ENCODE peak calls at places on chromosomes 7 and 10, in ten cellular contexts. One of them, this sample, is unnamed.

GRCh38 chr10:4656576-4657194 is 169.3 kb upstream of the AKR1E2 start:
- DNase-seq in dorsolateral prefrontal cortex: peak
- DNase-seq in A172: peak
- DNase-seq in lower lobe of right lung: peak
- DNase-seq in CD4-positive, alpha-beta T cell: peak
- DNase-seq in hippocampal formation: peak
- DNase-seq in hypothalamus: no peak
- DNase-seq in Daoy: peak
- DNase-seq in natural killer cell treated with Interleukin-12 subunit alpha and Interleukin-12 subunit beta and Interleukin-15 and Interleukin-18, amount 100 ng/mL, for 72 hours: no peak
- DNase-seq in HS-5: no peak
- DNase-seq in this sample: no peak

GRCh38 chr10:113362645-113363091 is 190.2 kb upstream of the HABP2 start:
- DNase-seq in dorsolateral prefrontal cortex: no peak
- DNase-seq in A172: no peak
- DNase-seq in lower lobe of right lung: no peak
- DNase-seq in CD4-positive, alpha-beta T cell: no peak
- DNase-seq in hippocampal formation: no peak
- DNase-seq in hypothalamus: no peak
- DNase-seq in Daoy: peak
- DNase-seq in natural killer cell treated with Interleukin-12 subunit alpha and Interleukin-12 subunit beta and Interleukin-15 and Interleukin-18, amount 100 ng/mL, for 72 hours: no peak
- DNase-seq in HS-5: no peak
- DNase-seq in this sample: no peak

GRCh38 chr7:155815332-155816191 is 3.3 kb upstream of the SHH start:
- DNase-seq in dorsolateral prefrontal cortex: no peak
- DNase-seq in A172: peak
- DNase-seq in lower lobe of right lung: peak
- DNase-seq in CD4-positive, alpha-beta T cell: peak
- DNase-seq in hippocampal formation: no peak
- DNase-seq in hypothalamus: no peak
- DNase-seq in Daoy: peak
- DNase-seq in natural killer cell treated with Interleukin-12 subunit alpha and Interleukin-12 subunit beta and Interleukin-15 and Interleukin-18, amount 100 ng/mL, for 72 hours: no peak
- DNase-seq in HS-5: no peak
- DNase-seq in this sample: no peak

GRCh38 chr10:121288011-121288410 is 310.2 kb downstream of the FGFR2 start:
- DNase-seq in dorsolateral prefrontal cortex: no peak
- DNase-seq in A172: no peak
- DNase-seq in lower lobe of right lung: no peak
- DNase-seq in CD4-positive, alpha-beta T cell: no peak
- DNase-seq in hippocampal formation: no peak
- DNase-seq in hypothalamus: no peak
- DNase-seq in Daoy: no peak
- DNase-seq in natural killer cell treated with Interleukin-12 subunit alpha and Interleukin-12 subunit beta and Interleukin-15 and Interleukin-18, amount 100 ng/mL, for 72 hours: no peak
- DNase-seq in HS-5: no peak
- DNase-seq in this sample: no peak

GRCh38 chr7:100122067-100122466 is 2.6 kb downstream of the CNPY4 start:
- DNase-seq in dorsolateral prefrontal cortex: no peak
- DNase-seq in A172: no peak
- DNase-seq in lower lobe of right lung: no peak
- DNase-seq in CD4-positive, alpha-beta T cell: no peak
- DNase-seq in hippocampal formation: no peak
- DNase-seq in hypothalamus: no peak
- DNase-seq in Daoy: no peak
- DNase-seq in natural killer cell treated with Interleukin-12 subunit alpha and Interleukin-12 subunit beta and Interleukin-15 and Interleukin-18, amount 100 ng/mL, for 72 hours: no peak
- DNase-seq in HS-5: no peak
- DNase-seq in this sample: no peak

GRCh38 chr10:101007915-101008822 is 8.6 kb downstream of the LZTS2 start:
- DNase-seq in dorsolateral prefrontal cortex: no peak
- DNase-seq in A172: no peak
- DNase-seq in lower lobe of right lung: no peak
- DNase-seq in CD4-positive, alpha-beta T cell: no peak
- DNase-seq in hippocampal formation: peak
- DNase-seq in hypothalamus: no peak
- DNase-seq in Daoy: no peak
- DNase-seq in natural killer cell treated with Interleukin-12 subunit alpha and Interleukin-12 subunit beta and Interleukin-15 and Interleukin-18, amount 100 ng/mL, for 72 hours: no peak
- DNase-seq in HS-5: no peak
- DNase-seq in this sample: no peak

GRCh38 chr7:141276031-141276430 is 202.2 kb downstream of the TMEM178B start:
- DNase-seq in dorsolateral prefrontal cortex: no peak
- DNase-seq in A172: no peak
- DNase-seq in lower lobe of right lung: no peak
- DNase-seq in CD4-positive, alpha-beta T cell: no peak
- DNase-seq in hippocampal formation: no peak
- DNase-seq in hypothalamus: no peak
- DNase-seq in Daoy: peak
- DNase-seq in natural killer cell treated with Interleukin-12 subunit alpha and Interleukin-12 subunit beta and Interleukin-15 and Interleukin-18, amount 100 ng/mL, for 72 hours: no peak
- DNase-seq in HS-5: no peak
- DNase-seq in this sample: no peak

GRCh38 chr10:28948045-28948444 is 270.7 kb downstream of the BAMBI start:
- DNase-seq in dorsolateral prefrontal cortex: no peak
- DNase-seq in A172: no peak
- DNase-seq in lower lobe of right lung: no peak
- DNase-seq in CD4-positive, alpha-beta T cell: no peak
- DNase-seq in hippocampal formation: no peak
- DNase-seq in hypothalamus: no peak
- DNase-seq in Daoy: no peak
- DNase-seq in natural killer cell treated with Interleukin-12 subunit alpha and Interleukin-12 subunit beta and Interleukin-15 and Interleukin-18, amount 100 ng/mL, for 72 hours: no peak
- DNase-seq in HS-5: no peak
- DNase-seq in this sample: no peak

GRCh38 chr10:3389093-3389492 is 216.5 kb upstream of the PITRM1 start:
- DNase-seq in dorsolateral prefrontal cortex: peak
- DNase-seq in A172: no peak
- DNase-seq in lower lobe of right lung: no peak
- DNase-seq in CD4-positive, alpha-beta T cell: no peak
- DNase-seq in hippocampal formation: no peak
- DNase-seq in hypothalamus: no peak
- DNase-seq in Daoy: no peak
- DNase-seq in natural killer cell treated with Interleukin-12 subunit alpha and Interleukin-12 subunit beta and Interleukin-15 and Interleukin-18, amount 100 ng/mL, for 72 hours: no peak
- DNase-seq in HS-5: no peak
- DNase-seq in this sample: no peak

GRCh38 chr10:6721480-6721879 is 141.4 kb upstream of the PRKCQ start:
- DNase-seq in dorsolateral prefrontal cortex: no peak
- DNase-seq in A172: peak
- DNase-seq in lower lobe of right lung: no peak
- DNase-seq in CD4-positive, alpha-beta T cell: no peak
- DNase-seq in hippocampal formation: no peak
- DNase-seq in hypothalamus: no peak
- DNase-seq in Daoy: peak
- DNase-seq in natural killer cell treated with Interleukin-12 subunit alpha and Interleukin-12 subunit beta and Interleukin-15 and Interleukin-18, amount 100 ng/mL, for 72 hours: no peak
- DNase-seq in HS-5: peak
- DNase-seq in this sample: no peak

GRCh38 chr7:70614237-70614984 is 517.5 kb upstream of the GALNT17 start:
- DNase-seq in dorsolateral prefrontal cortex: peak
- DNase-seq in A172: peak
- DNase-seq in lower lobe of right lung: no peak
- DNase-seq in CD4-positive, alpha-beta T cell: no peak
- DNase-seq in hippocampal formation: peak
- DNase-seq in hypothalamus: no peak
- DNase-seq in Daoy: peak
- DNase-seq in natural killer cell treated with Interleukin-12 subunit alpha and Interleukin-12 subunit beta and Interleukin-15 and Interleukin-18, amount 100 ng/mL, for 72 hours: no peak
- DNase-seq in HS-5: no peak
- DNase-seq in this sample: no peak

GRCh38 chr10:112385143-112385695 is 11.3 kb downstream of the ACSL5 start:
- DNase-seq in dorsolateral prefrontal cortex: no peak
- DNase-seq in A172: no peak
- DNase-seq in lower lobe of right lung: no peak
- DNase-seq in CD4-positive, alpha-beta T cell: no peak
- DNase-seq in hippocampal formation: no peak
- DNase-seq in hypothalamus: no peak
- DNase-seq in Daoy: no peak
- DNase-seq in natural killer cell treated with Interleukin-12 subunit alpha and Interleukin-12 subunit beta and Interleukin-15 and Interleukin-18, amount 100 ng/mL, for 72 hours: no peak
- DNase-seq in HS-5: no peak
- DNase-seq in this sample: no peak

GRCh38 chr10:86945361-86946214 is 11.8 kb downstream of the MMRN2 start:
- DNase-seq in dorsolateral prefrontal cortex: no peak
- DNase-seq in A172: no peak
- DNase-seq in lower lobe of right lung: no peak
- DNase-seq in CD4-positive, alpha-beta T cell: no peak
- DNase-seq in hippocampal formation: no peak
- DNase-seq in hypothalamus: no peak
- DNase-seq in Daoy: peak
- DNase-seq in natural killer cell treated with Interleukin-12 subunit alpha and Interleukin-12 subunit beta and Interleukin-15 and Interleukin-18, amount 100 ng/mL, for 72 hours: no peak
- DNase-seq in HS-5: no peak
- DNase-seq in this sample: no peak

GRCh38 chr7:47458057-47458456 is 123.9 kb downstream of the TNS3 start:
- DNase-seq in dorsolateral prefrontal cortex: no peak
- DNase-seq in A172: peak
- DNase-seq in lower lobe of right lung: peak
- DNase-seq in CD4-positive, alpha-beta T cell: no peak
- DNase-seq in hippocampal formation: no peak
- DNase-seq in hypothalamus: no peak
- DNase-seq in Daoy: peak
- DNase-seq in natural killer cell treated with Interleukin-12 subunit alpha and Interleukin-12 subunit beta and Interleukin-15 and Interleukin-18, amount 100 ng/mL, for 72 hours: no peak
- DNase-seq in HS-5: peak
- DNase-seq in this sample: no peak

GRCh38 chr7:138387755-138388475 is 72.1 kb upstream of the TRIM24 start:
- DNase-seq in dorsolateral prefrontal cortex: no peak
- DNase-seq in A172: no peak
- DNase-seq in lower lobe of right lung: no peak
- DNase-seq in CD4-positive, alpha-beta T cell: no peak
- DNase-seq in hippocampal formation: no peak
- DNase-seq in hypothalamus: no peak
- DNase-seq in Daoy: peak
- DNase-seq in natural killer cell treated with Interleukin-12 subunit alpha and Interleukin-12 subunit beta and Interleukin-15 and Interleukin-18, amount 100 ng/mL, for 72 hours: no peak
- DNase-seq in HS-5: no peak
- DNase-seq in this sample: no peak

GRCh38 chr7:79868010-79868409 is 266.6 kb upstream of the GNAI1 start:
- DNase-seq in dorsolateral prefrontal cortex: no peak
- DNase-seq in A172: no peak
- DNase-seq in lower lobe of right lung: no peak
- DNase-seq in CD4-positive, alpha-beta T cell: no peak
- DNase-seq in hippocampal formation: no peak
- DNase-seq in hypothalamus: no peak
- DNase-seq in Daoy: no peak
- DNase-seq in natural killer cell treated with Interleukin-12 subunit alpha and Interleukin-12 subunit beta and Interleukin-15 and Interleukin-18, amount 100 ng/mL, for 72 hours: no peak
- DNase-seq in HS-5: no peak
- DNase-seq in this sample: no peak

GRCh38 chr10:44684641-44685040 is 226.5 kb upstream of the TMEM72 start:
- DNase-seq in dorsolateral prefrontal cortex: no peak
- DNase-seq in A172: peak
- DNase-seq in lower lobe of right lung: no peak
- DNase-seq in CD4-positive, alpha-beta T cell: no peak
- DNase-seq in hippocampal formation: no peak
- DNase-seq in hypothalamus: no peak
- DNase-seq in Daoy: no peak
- DNase-seq in natural killer cell treated with Interleukin-12 subunit alpha and Interleukin-12 subunit beta and Interleukin-15 and Interleukin-18, amount 100 ng/mL, for 72 hours: no peak
- DNase-seq in HS-5: no peak
- DNase-seq in this sample: no peak

GRCh38 chr7:107857541-107857912 is 33.5 kb upstream of the DLD start:
- DNase-seq in dorsolateral prefrontal cortex: no peak
- DNase-seq in A172: peak
- DNase-seq in lower lobe of right lung: no peak
- DNase-seq in CD4-positive, alpha-beta T cell: no peak
- DNase-seq in hippocampal formation: no peak
- DNase-seq in hypothalamus: no peak
- DNase-seq in Daoy: no peak
- DNase-seq in natural killer cell treated with Interleukin-12 subunit alpha and Interleukin-12 subunit beta and Interleukin-15 and Interleukin-18, amount 100 ng/mL, for 72 hours: no peak
- DNase-seq in HS-5: peak
- DNase-seq in this sample: no peak

GRCh38 chr7:30285067-30285530 is 702 bp downstream of the ZNRF2 start:
- DNase-seq in dorsolateral prefrontal cortex: peak
- DNase-seq in A172: no peak
- DNase-seq in lower lobe of right lung: peak
- DNase-seq in CD4-positive, alpha-beta T cell: peak
- DNase-seq in hippocampal formation: no peak
- DNase-seq in hypothalamus: no peak
- DNase-seq in Daoy: no peak
- DNase-seq in natural killer cell treated with Interleukin-12 subunit alpha and Interleukin-12 subunit beta and Interleukin-15 and Interleukin-18, amount 100 ng/mL, for 72 hours: peak
- DNase-seq in HS-5: no peak
- DNase-seq in this sample: peak

GRCh38 chr7:46209611-46210170 is 288.6 kb upstream of the IGFBP3 start:
- DNase-seq in dorsolateral prefrontal cortex: no peak
- DNase-seq in A172: no peak
- DNase-seq in lower lobe of right lung: no peak
- DNase-seq in CD4-positive, alpha-beta T cell: no peak
- DNase-seq in hippocampal formation: no peak
- DNase-seq in hypothalamus: no peak
- DNase-seq in Daoy: no peak
- DNase-seq in natural killer cell treated with Interleukin-12 subunit alpha and Interleukin-12 subunit beta and Interleukin-15 and Interleukin-18, amount 100 ng/mL, for 72 hours: no peak
- DNase-seq in HS-5: no peak
- DNase-seq in this sample: no peak

GRCh38 chr7:158283016-158283974 is 304.3 kb downstream of the PTPRN2 start:
- DNase-seq in dorsolateral prefrontal cortex: no peak
- DNase-seq in A172: no peak
- DNase-seq in lower lobe of right lung: no peak
- DNase-seq in CD4-positive, alpha-beta T cell: no peak
- DNase-seq in hippocampal formation: no peak
- DNase-seq in hypothalamus: no peak
- DNase-seq in Daoy: no peak
- DNase-seq in natural killer cell treated with Interleukin-12 subunit alpha and Interleukin-12 subunit beta and Interleukin-15 and Interleukin-18, amount 100 ng/mL, for 72 hours: peak
- DNase-seq in HS-5: no peak
- DNase-seq in this sample: no peak

GRCh38 chr10:116287906-116288501 is 15.0 kb upstream of the GFRA1 start:
- DNase-seq in dorsolateral prefrontal cortex: peak
- DNase-seq in A172: peak
- DNase-seq in lower lobe of right lung: no peak
- DNase-seq in CD4-positive, alpha-beta T cell: no peak
- DNase-seq in hippocampal formation: peak
- DNase-seq in hypothalamus: no peak
- DNase-seq in Daoy: peak
- DNase-seq in natural killer cell treated with Interleukin-12 subunit alpha and Interleukin-12 subunit beta and Interleukin-15 and Interleukin-18, amount 100 ng/mL, for 72 hours: no peak
- DNase-seq in HS-5: no peak
- DNase-seq in this sample: no peak

GRCh38 chr7:44383566-44383965 is 58.2 kb upstream of the CAMK2B start:
- DNase-seq in dorsolateral prefrontal cortex: no peak
- DNase-seq in A172: peak
- DNase-seq in lower lobe of right lung: no peak
- DNase-seq in CD4-positive, alpha-beta T cell: no peak
- DNase-seq in hippocampal formation: no peak
- DNase-seq in hypothalamus: no peak
- DNase-seq in Daoy: peak
- DNase-seq in natural killer cell treated with Interleukin-12 subunit alpha and Interleukin-12 subunit beta and Interleukin-15 and Interleukin-18, amount 100 ng/mL, for 72 hours: peak
- DNase-seq in HS-5: peak
- DNase-seq in this sample: no peak

GRCh38 chr10:131560726-131561390 is 249.3 kb upstream of the TCERG1L start:
- DNase-seq in dorsolateral prefrontal cortex: no peak
- DNase-seq in A172: no peak
- DNase-seq in lower lobe of right lung: no peak
- DNase-seq in CD4-positive, alpha-beta T cell: no peak
- DNase-seq in hippocampal formation: no peak
- DNase-seq in hypothalamus: no peak
- DNase-seq in Daoy: no peak
- DNase-seq in natural killer cell treated with Interleukin-12 subunit alpha and Interleukin-12 subunit beta and Interleukin-15 and Interleukin-18, amount 100 ng/mL, for 72 hours: no peak
- DNase-seq in HS-5: no peak
- DNase-seq in this sample: no peak

GRCh38 chr10:111281516-111281915 is 204.7 kb downstream of the ADRA2A start:
- DNase-seq in dorsolateral prefrontal cortex: no peak
- DNase-seq in A172: peak
- DNase-seq in lower lobe of right lung: no peak
- DNase-seq in CD4-positive, alpha-beta T cell: no peak
- DNase-seq in hippocampal formation: no peak
- DNase-seq in hypothalamus: no peak
- DNase-seq in Daoy: no peak
- DNase-seq in natural killer cell treated with Interleukin-12 subunit alpha and Interleukin-12 subunit beta and Interleukin-15 and Interleukin-18, amount 100 ng/mL, for 72 hours: no peak
- DNase-seq in HS-5: no peak
- DNase-seq in this sample: no peak

GRCh38 chr7:31066516-31067130 is 14.5 kb downstream of the ADCYAP1R1 start:
- DNase-seq in dorsolateral prefrontal cortex: no peak
- DNase-seq in A172: no peak
- DNase-seq in lower lobe of right lung: no peak
- DNase-seq in CD4-positive, alpha-beta T cell: no peak
- DNase-seq in hippocampal formation: no peak
- DNase-seq in hypothalamus: no peak
- DNase-seq in Daoy: no peak
- DNase-seq in natural killer cell treated with Interleukin-12 subunit alpha and Interleukin-12 subunit beta and Interleukin-15 and Interleukin-18, amount 100 ng/mL, for 72 hours: no peak
- DNase-seq in HS-5: no peak
- DNase-seq in this sample: no peak

GRCh38 chr10:104641150-104642000 is at the start of gene SORCS3:
- DNase-seq in dorsolateral prefrontal cortex: no peak
- DNase-seq in A172: no peak
- DNase-seq in lower lobe of right lung: no peak
- DNase-seq in CD4-positive, alpha-beta T cell: no peak
- DNase-seq in hippocampal formation: no peak
- DNase-seq in hypothalamus: no peak
- DNase-seq in Daoy: no peak
- DNase-seq in natural killer cell treated with Interleukin-12 subunit alpha and Interleukin-12 subunit beta and Interleukin-15 and Interleukin-18, amount 100 ng/mL, for 72 hours: no peak
- DNase-seq in HS-5: no peak
- DNase-seq in this sample: no peak

This sample was measured in cortex of kidney.